ENCODE peak calls at places on chromosomes 1 and 21, in ten cellular contexts. Q is GM12892; K is right cardiac atrium; N is dorsolateral prefrontal cortex; W is GM03348; J is pons; B is effector memory CD8-positive, alpha-beta T cell; T is retina; A is H4; M is brain microvascular endothelial cell. S is an unnamed sample.
A peak's percentile ranks its signal among the peaks of the same experiment; 100 is the strongest.

GRCh38 chr1:31310131-31310530 is 13.3 kb downstream of the ZCCHC17 start:
- DNase-seq in Q (no peak), K (no peak), N (no peak), W (peak; percentile 13), J (no peak), B (no peak), T (no peak), A (no peak), M (no peak), S (no peak)

GRCh38 chr21:28516996-28517592 is 475.6 kb downstream of the LTN1 start:
- DNase-seq in Q (peak; percentile 9), K (peak; percentile 56), N (peak; percentile 44), W (no peak), J (peak; percentile 54), B (peak; percentile 50), T (peak; percentile 30), A (peak; percentile 81), M (peak; percentile 22), S (peak; percentile 62)

GRCh38 chr1:80767711-80768110 is 1033.0 kb upstream of the ADGRL2 start:
- DNase-seq in Q (no peak), K (no peak), N (no peak), W (no peak), J (no peak), B (no peak), T (no peak), A (no peak), M (no peak), S (no peak)

GRCh38 chr1:68384321-68384813 is 65.4 kb downstream of the RPE65 start:
- DNase-seq in Q (no peak), K (no peak), N (no peak), W (peak; percentile 90), J (peak; percentile 62), B (no peak), T (no peak), A (peak; percentile 100), M (peak; percentile 99), S (no peak)

GRCh38 chr1:58325797-58326196 is 220.7 kb downstream of the OMA1 start:
- DNase-seq in Q (no peak), K (no peak), N (no peak), W (no peak), J (no peak), B (no peak), T (no peak), A (no peak), M (no peak), S (no peak)

GRCh38 chr1:183817576-183818288 is 12.8 kb downstream of the RGL1 start:
- DNase-seq in Q (no peak), K (no peak), N (no peak), W (no peak), J (peak; percentile 84), B (no peak), T (no peak), A (no peak), M (no peak), S (no peak)

GRCh38 chr1:73180661-73181540 is 898.6 kb upstream of the NEGR1 start:
- DNase-seq in Q (no peak), K (no peak), N (no peak), W (no peak), J (no peak), B (no peak), T (no peak), A (no peak), M (no peak), S (no peak)

GRCh38 chr1:223022641-223023473 is 120.2 kb downstream of the TLR5 start:
- DNase-seq in Q (no peak), K (no peak), N (no peak), W (no peak), J (no peak), B (no peak), T (peak; percentile 68), A (no peak), M (no peak), S (no peak)

GRCh38 chr1:172533511-172534116 is 664 bp downstream of the SUCO start:
- DNase-seq in Q (no peak), K (peak; percentile 16), N (no peak), W (no peak), J (peak; percentile 48), B (no peak), T (no peak), A (peak; percentile 17), M (no peak), S (peak; percentile 82)

GRCh38 chr1:4976859-4977440 is 322.5 kb downstream of the AJAP1 start:
- DNase-seq in Q (no peak), K (no peak), N (no peak), W (no peak), J (no peak), B (no peak), T (no peak), A (no peak), M (no peak), S (no peak)

GRCh38 chr1:65830306-65830705 is 37.6 kb downstream of the PDE4B start:
- DNase-seq in Q (no peak), K (no peak), N (no peak), W (no peak), J (no peak), B (no peak), T (no peak), A (no peak), M (no peak), S (no peak)

GRCh38 chr1:151143986-151144385 is 2.4 kb downstream of the SEMA6C start:
- DNase-seq in Q (no peak), K (no peak), N (no peak), W (no peak), J (no peak), B (no peak), T (no peak), A (no peak), M (no peak), S (no peak)

GRCh38 chr1:1059494-1060280 is 14.4 kb downstream of the RNF223 start:
- DNase-seq in Q (peak; percentile 99), K (peak; percentile 89), N (peak; percentile 84), W (peak; percentile 97), J (peak; percentile 28), B (peak; percentile 93), T (peak; percentile 87), A (peak; percentile 67), M (peak; percentile 58), S (peak; percentile 91)

GRCh38 chr1:199449221-199449620 is 578.3 kb upstream of the NR5A2 start:
- DNase-seq in Q (no peak), K (no peak), N (no peak), W (no peak), J (no peak), B (no peak), T (no peak), A (no peak), M (no peak), S (no peak)

S was measured in suprapubic skin.